ENCODE peak calls at places on chromosomes 1 and 21, in six cellular contexts. D is astrocyte, O is tibial artery, J is H9, U is Panc1, Q is fibroblast of lung. C is an unnamed sample.

GRCh38 chr1:73162576-73162975 is 880.2 kb upstream of the NEGR1 start:
- DNase-seq in U (no peak), D (peak), Q (no peak), O (no peak), J (no peak), C (no peak)

GRCh38 chr1:32201011-32201855 is 838 bp downstream of the CCDC28B start:
- DNase-seq in Q (peak), U (no peak), J (peak), D (no peak), O (peak), C (no peak)

GRCh38 chr1:54069792-54070548 is 16.6 kb downstream of the TCEANC2 start:
- DNase-seq in O (no peak), D (peak), Q (peak), U (no peak), J (no peak), C (no peak)

GRCh38 chr1:71273326-71273725 is 192.5 kb upstream of the ZRANB2 start:
- DNase-seq in U (no peak), D (no peak), Q (no peak), J (no peak), O (no peak), C (no peak)

GRCh38 chr1:94209425-94209824 is 28.0 kb downstream of the ARHGAP29 start:
- DNase-seq in O (no peak), U (no peak), D (peak), Q (peak), J (no peak), C (peak)

GRCh38 chr21:15050588-15051377 is 14.0 kb downstream of the NRIP1 start:
- DNase-seq in J (peak), O (no peak), D (no peak), U (no peak), Q (no peak), C (no peak)

GRCh38 chr21:36035381-36035791 is 24.9 kb downstream of the SETD4 start:
- DNase-seq in J (peak), D (no peak), U (no peak), Q (no peak), O (no peak), C (no peak)

GRCh38 chr1:52352690-52353089 is 13.3 kb downstream of the CC2D1B start:
- DNase-seq in O (no peak), J (no peak), U (no peak), D (no peak), Q (no peak), C (no peak)

GRCh38 chr1:61100578-61100977 is 18.2 kb downstream of the NFIA start:
- DNase-seq in J (no peak), U (no peak), O (no peak), D (no peak), Q (no peak), C (no peak)

GRCh38 chr21:26169061-26169610 is 1.4 kb downstream of the APP start:
- DNase-seq in D (peak), U (no peak), O (peak), Q (peak), J (peak), C (no peak)

GRCh38 chr1:164628758-164629157 is 69.8 kb downstream of the PBX1 start:
- DNase-seq in U (no peak), Q (no peak), D (no peak), O (no peak), J (no peak), C (no peak)
- H3K27ac ChIP-seq in U (no peak), Q (no peak), D (no peak), O (no peak), J (no peak), C (no peak)

GRCh38 chr1:25559031-25559430 is 15.6 kb downstream of the LDLRAP1 start:
- DNase-seq in Q (no peak), U (no peak), O (no peak), J (no peak), D (no peak), C (no peak)

GRCh38 chr1:25561426-25562100 is 18.2 kb downstream of the LDLRAP1 start:
- DNase-seq in J (no peak), O (no peak), U (no peak), D (no peak), Q (no peak), C (no peak)

GRCh38 chr1:25559996-25560395 is 16.6 kb downstream of the LDLRAP1 start:
- DNase-seq in U (no peak), O (no peak), J (no peak), D (no peak), Q (no peak), C (no peak)

GRCh38 chr1:25562101-25562927 is 18.9 kb downstream of the LDLRAP1 start:
- DNase-seq in U (no peak), O (no peak), J (no peak), Q (no peak), D (no peak), C (no peak)

GRCh38 chr1:25560788-25561187 is 17.4 kb downstream of the LDLRAP1 start:
- DNase-seq in U (no peak), J (no peak), D (no peak), O (no peak), Q (no peak), C (no peak)
- H3K27ac ChIP-seq in U (no peak), J (no peak), D (no peak), O (no peak), Q (no peak), C (peak)

DNA sequence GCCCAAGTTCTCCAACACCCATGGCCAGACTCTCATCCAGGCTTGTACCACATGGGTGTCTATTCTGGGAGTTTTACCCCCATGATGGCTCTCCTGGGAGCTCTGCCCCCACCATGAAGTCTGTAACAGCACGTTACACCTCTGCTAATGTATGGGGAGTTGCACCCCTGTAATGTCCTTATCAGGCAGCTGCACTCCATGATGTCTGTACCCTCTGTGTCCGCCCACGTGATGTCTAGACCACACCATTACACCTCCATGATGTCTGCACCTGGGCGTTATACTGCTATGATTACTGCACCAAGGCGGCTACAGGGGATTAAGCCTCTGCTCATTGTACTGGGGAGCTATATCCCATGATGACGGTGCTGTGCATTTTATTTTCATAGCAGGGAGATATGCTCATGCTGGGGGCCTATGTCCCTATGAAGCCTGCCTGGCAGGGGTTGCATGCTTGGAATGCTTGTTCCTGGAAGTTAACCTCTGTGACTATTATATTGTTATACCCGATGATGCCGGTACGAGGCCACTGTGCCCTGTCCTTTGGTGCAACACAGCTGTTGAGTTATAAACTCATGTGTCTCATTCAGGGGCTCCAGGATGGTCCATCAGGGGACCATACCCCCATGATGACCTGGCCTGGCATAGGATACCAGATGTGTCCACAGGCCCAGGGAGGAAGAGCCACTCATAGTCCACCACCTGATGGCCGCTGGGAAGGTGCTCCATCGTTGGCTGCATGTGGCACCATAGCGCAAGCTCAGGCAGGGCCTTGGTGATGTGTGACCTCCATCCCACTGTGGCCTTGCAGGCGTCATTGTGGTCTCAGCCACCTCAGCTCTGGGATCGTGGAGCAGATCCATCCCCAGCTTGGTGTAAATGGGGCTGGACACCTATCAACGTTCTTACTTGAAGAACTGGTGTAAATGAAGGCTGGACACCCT is 12.1 kb downstream of the PTPRF start:
- DNase-seq in J (no peak), U (no peak), Q (no peak), D (no peak), O (no peak), C (no peak)
- H3K27ac ChIP-seq in J (no peak), U (no peak), Q (no peak), D (no peak), O (peak), C (peak)

GRCh38 chr1:219324629-219325367 is 151.1 kb downstream of the LYPLAL1 start:
- DNase-seq in O (no peak), J (no peak), D (peak), Q (peak), U (peak), C (peak)
- H3K27ac ChIP-seq in O (no peak), J (no peak), D (peak), Q (peak), U (no peak), C (peak)

GRCh38 chr21:39119696-39120290 is 63.5 kb downstream of the PSMG1 start:
- DNase-seq in D (no peak), O (no peak), Q (no peak), U (no peak), J (no peak), C (no peak)

GRCh38 chr21:39118604-39119215 is 64.5 kb downstream of the PSMG1 start:
- DNase-seq in U (no peak), Q (no peak), O (no peak), D (no peak), J (no peak), C (no peak)

GRCh38 chr21:39123375-39123774 is 59.9 kb downstream of the PSMG1 start:
- DNase-seq in D (no peak), J (no peak), U (no peak), O (no peak), Q (no peak), C (no peak)

GRCh38 chr21:39121600-39122355 is 61.5 kb downstream of the PSMG1 start:
- DNase-seq in D (peak), J (no peak), U (no peak), Q (no peak), O (no peak), C (no peak)

GRCh38 chr21:39120876-39121599 is 62.2 kb downstream of the PSMG1 start:
- DNase-seq in J (no peak), D (no peak), U (no peak), Q (no peak), O (no peak), C (no peak)
- H3K27ac ChIP-seq in J (no peak), D (no peak), U (no peak), Q (no peak), O (no peak), C (no peak)

DNA sequence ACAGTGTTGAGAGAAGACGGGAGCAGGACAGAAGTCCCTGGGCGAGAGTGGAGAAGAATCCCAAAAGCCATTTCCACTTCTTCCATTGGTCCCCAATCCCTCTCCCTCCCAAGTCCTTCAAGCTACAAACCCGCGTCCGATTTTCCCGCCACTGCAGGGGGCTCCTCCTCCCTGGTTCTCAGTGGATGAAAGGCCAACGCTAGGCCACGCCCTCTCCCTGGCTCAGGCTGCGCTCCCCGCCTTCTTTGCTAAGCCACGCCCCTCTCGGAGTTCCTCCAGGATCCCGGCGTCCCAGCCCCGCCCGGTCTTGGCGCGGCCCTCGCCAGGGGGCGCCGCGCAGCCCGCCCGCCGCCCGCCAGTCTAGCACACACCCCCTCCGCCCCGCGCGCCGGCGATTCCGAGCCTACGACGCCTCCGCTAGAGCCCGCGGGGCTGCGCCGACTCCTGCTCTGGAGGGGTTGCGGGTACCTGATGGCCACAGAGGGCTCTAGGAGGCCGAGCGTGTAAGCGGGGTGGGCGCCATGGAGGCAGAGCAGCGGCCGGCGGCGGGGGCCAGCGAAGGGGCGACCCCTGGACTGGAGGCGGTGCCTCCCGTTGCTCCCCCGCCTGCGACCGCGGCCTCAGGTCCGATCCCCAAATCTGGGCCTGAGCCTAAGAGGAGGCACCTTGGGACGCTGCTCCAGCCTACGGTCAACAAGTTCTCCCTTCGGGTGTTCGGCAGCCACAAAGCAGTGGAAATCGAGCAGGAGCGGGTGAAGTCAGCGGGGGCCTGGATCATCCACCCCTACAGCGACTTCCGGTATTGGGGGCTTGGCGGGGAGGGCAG is at the start of gene HCN3:
- DNase-seq in Q (peak), U (peak), O (peak), J (peak), D (peak), C (peak)
- H3K27ac ChIP-seq in Q (no peak), U (peak), O (peak), J (no peak), D (no peak), C (no peak)

C was measured in epithelial cell of prostate.